ENCODE peak calls at places on chromosomes 11 and 22, in six cellular contexts. I is CD8-positive, alpha-beta memory T cell; P is tibial nerve; K is colonic mucosa; M is HCT116; G is OCI-LY7. T is an unnamed sample. For H3K4me1, the result is how much of the 10 kb centered on the place peaks cover.

GRCh38 chr22:35397095-35397904 is 2.6 kb upstream of the MCM5 start:
- DNase-seq in I (no peak), P (no peak), K (no peak), M (no peak), G (peak), T (no peak)

GRCh38 chr11:72821221-72821919 is 7.2 kb downstream of the ATG16L2 start:
- DNase-seq in I (no peak), P (no peak), K (peak), M (no peak), G (no peak), T (no peak)

GRCh38 chr22:17063372-17064106 is 21.3 kb upstream of the IL17RA start:
- DNase-seq in I (no peak), P (peak), K (no peak), M (no peak), G (no peak), T (no peak)

GRCh38 chr22:27174970-27175369 is 517.6 kb downstream of the MIAT start:
- DNase-seq in I (no peak), P (no peak), K (no peak), M (no peak), G (no peak), T (no peak)

GRCh38 chr22:28500005-28500404 is 179.6 kb downstream of the TTC28 start:
- DNase-seq in I (no peak), P (no peak), K (no peak), M (no peak), G (no peak), T (no peak)

GRCh38 chr11:132028380-132029240 is 658.2 kb downstream of the NTM start:
- DNase-seq in I (no peak), P (no peak), K (peak), M (no peak), G (peak), T (peak)

GRCh38 chr22:27456696-27457503 is 344.7 kb downstream of the MN1 start:
- DNase-seq in I (no peak), P (no peak), K (no peak), M (no peak), G (no peak), T (peak)

GRCh38 chr11:57311109-57311936 is 13.4 kb downstream of the TNKS1BP1 start:
- DNase-seq in I (no peak), P (peak), K (peak), M (peak), G (no peak), T (peak)

GRCh38 chr11:88043149-88043548 is 132.1 kb downstream of the RAB38 start:
- DNase-seq in I (no peak), P (no peak), K (no peak), M (no peak), G (no peak), T (no peak)

GRCh38 chr11:133978816-133979215 is 22.0 kb upstream of the IGSF9B start:
- DNase-seq in I (no peak), P (no peak), K (no peak), M (no peak), G (no peak), T (no peak)

GRCh38 chr11:45280449-45280848 is 5.7 kb downstream of the SYT13 start:
- DNase-seq in I (no peak), P (no peak), K (no peak), M (no peak), G (no peak), T (no peak)

GRCh38 chr11:121134758-121135312 is 33.8 kb downstream of the TECTA start:
- DNase-seq in I (no peak), P (no peak), K (no peak), M (no peak), G (no peak), T (no peak)

GRCh38 chr11:5277807-5278206 is 8.1 kb upstream of the HBE1 start:
- DNase-seq in I (no peak), P (no peak), K (no peak), M (no peak), G (no peak), T (no peak)

GRCh38 chr11:86551286-86551685 is 121.1 kb downstream of the ME3 start:
- DNase-seq in I (no peak), P (peak), K (no peak), M (no peak), G (no peak), T (peak)

GRCh38 chr11:119319702-119320592 is 3.0 kb upstream of the MCAM start:
- DNase-seq in I (no peak), P (no peak), K (no peak), M (no peak), G (no peak), T (no peak)

GRCh38 chr11:10305262-10305963 is 540 bp downstream of the ADM start:
- DNase-seq in I (peak), P (no peak), K (peak), M (no peak), G (no peak), T (no peak)

GRCh38 chr11:114501901-114502300 is 57.8 kb downstream of the NXPE1 start:
- DNase-seq in I (no peak), P (no peak), K (no peak), M (no peak), G (no peak), T (peak)

GRCh38 chr11:114088216-114088615 is 28.7 kb downstream of the ZBTB16 start:
- DNase-seq in I (no peak), P (no peak), K (no peak), M (no peak), G (no peak), T (no peak)

GRCh38 chr11:133078591-133079179 is 453.6 kb downstream of the OPCML start:
- DNase-seq in I (no peak), P (peak), K (no peak), M (no peak), G (peak), T (no peak)

GRCh38 chr22:47123827-47124442 is 361.5 kb downstream of the TBC1D22A start:
- DNase-seq in I (no peak), P (no peak), K (no peak), M (no peak), G (no peak), T (no peak)

GRCh38 chr22:37609240-37610152 is 862 bp downstream of the GGA1 start:
- DNase-seq in I (no peak), P (peak), K (no peak), M (no peak), G (peak), T (no peak)

GRCh38 chr11:10568486-10568941 is at the start of gene LYVE1:
- DNase-seq in I (no peak), P (peak), K (no peak), M (no peak), G (no peak), T (no peak)

GRCh38 chr11:98725471-98725870 is 295.3 kb upstream of the CNTN5 start:
- DNase-seq in I (no peak), P (no peak), K (no peak), M (no peak), G (no peak), T (no peak)

GRCh38 chr22:39255449-39256185 is 10.8 kb upstream of the PDGFB start:
- DNase-seq in I (no peak), P (no peak), K (no peak), M (no peak), G (no peak), T (no peak)

GRCh38 chr11:63534895-63535461 is 1.6 kb upstream of the PLAAT4 start:
- DNase-seq in I (peak), P (no peak), K (no peak), M (no peak), G (no peak), T (no peak)

GRCh38 chr11:92492372-92492771 is 267.8 kb downstream of the FAT3 start:
- DNase-seq in I (no peak), P (no peak), K (no peak), M (no peak), G (no peak), T (no peak)

GRCh38 chr22:17700778-17701177 is 62.2 kb downstream of the BCL2L13 start:
- DNase-seq in I (no peak), P (no peak), K (no peak), M (no peak), G (no peak), T (no peak)

GRCh38 chr11:46611526-46612304 is 5.3 kb downstream of the HARBI1 start:
- DNase-seq in I (no peak), P (no peak), K (no peak), M (no peak), G (no peak), T (no peak)

GRCh38 chr22:17318817-17319216 is 50.4 kb upstream of the CECR2 start:
- DNase-seq in I (no peak), P (no peak), K (no peak), M (no peak), G (no peak), T (no peak)

GRCh38 chr11:128551641-128552335 is 35.6 kb downstream of the ETS1 start:
- DNase-seq in I (no peak), P (no peak), K (no peak), M (no peak), G (peak), T (no peak)

GRCh38 chr11:64206457-64207246 is at the start of gene FERMT3:
- DNase-seq in I (peak), P (peak), K (peak), M (no peak), G (peak), T (no peak)

GRCh38 chr22:35842954-35843353 is 125.3 kb downstream of the APOL5 start:
- DNase-seq in I (no peak), P (no peak), K (peak), M (peak), G (peak), T (peak)

GRCh38 chr11:123384116-123384515 is 46.0 kb upstream of the GRAMD1B start:
- DNase-seq in I (no peak), P (no peak), K (no peak), M (no peak), G (no peak), T (no peak)

GRCh38 chr11:45412033-45412432 is 125.9 kb upstream of the SYT13 start:
- DNase-seq in I (no peak), P (no peak), K (no peak), M (no peak), G (no peak), T (no peak)

GRCh38 chr11:29171350-29171950 is 845.4 kb downstream of the KCNA4 start:
- DNase-seq in I (no peak), P (no peak), K (no peak), M (no peak), G (no peak), T (no peak)

GRCh38 chr22:23383491-23384450 is 196.3 kb downstream of the IGLL1 start:
- DNase-seq in I (no peak), P (no peak), K (no peak), M (no peak), G (no peak), T (no peak)

GRCh38 chr11:79896258-79896657 is 455.4 kb upstream of the TENM4 start:
- DNase-seq in I (no peak), P (no peak), K (no peak), M (no peak), G (no peak), T (no peak)

GRCh38 chr11:128908391-128909246 is 17.5 kb downstream of the KCNJ5 start:
- DNase-seq in I (no peak), P (peak), K (peak), M (peak), G (no peak), T (peak)

DNA sequence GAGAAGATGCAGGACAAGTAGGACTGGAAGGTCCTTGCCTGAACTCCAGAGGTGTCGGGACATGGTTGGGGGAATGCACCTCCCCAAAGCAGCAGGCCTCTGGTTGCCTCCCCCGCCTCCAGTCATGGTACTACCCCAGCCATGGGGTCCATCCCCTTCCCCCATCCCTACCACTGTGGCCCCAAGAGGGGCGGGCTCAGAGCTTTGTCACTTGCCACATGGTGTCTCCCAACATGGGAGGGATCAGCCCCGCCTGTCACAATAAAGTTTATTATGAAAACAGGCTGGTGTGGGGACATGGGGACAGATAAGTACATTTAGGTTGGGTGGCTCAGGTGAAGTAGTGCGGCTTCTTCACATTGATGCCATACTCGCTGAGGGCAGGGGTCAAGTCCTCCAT is 1.4 kb downstream of the TAF10 start:
- DNase-seq in I (no peak), P (no peak), K (peak), M (no peak), G (no peak), T (no peak)
- H3K4me3 ChIP-seq in I (no peak), P (no peak), K (peak), M (peak), G (peak), T (no peak)

GRCh38 chr11:61973603-61974162 is 6.2 kb upstream of the FTH1 start:
- DNase-seq in I (no peak), P (no peak), K (peak), M (no peak), G (no peak), T (peak)
- H3K4me1 ChIP-seq in I (under half), P (half or more), K (under half), M (half or more), G (under half), T (half or more)

GRCh38 chr11:1773131-1773510 is 9.4 kb upstream of the CTSD start:
- DNase-seq in I (peak), P (no peak), K (no peak), M (no peak), G (no peak), T (no peak)

GRCh38 chr11:1771273-1771672 is 7.5 kb upstream of the CTSD start:
- DNase-seq in I (peak), P (no peak), K (no peak), M (no peak), G (no peak), T (no peak)

GRCh38 chr11:1771700-1772099 is 8.0 kb upstream of the CTSD start:
- DNase-seq in I (no peak), P (no peak), K (no peak), M (no peak), G (no peak), T (no peak)

GRCh38 chr11:1773711-1774550 is 10.2 kb upstream of the CTSD start:
- DNase-seq in I (peak), P (no peak), K (no peak), M (no peak), G (no peak), T (no peak)

DNA sequence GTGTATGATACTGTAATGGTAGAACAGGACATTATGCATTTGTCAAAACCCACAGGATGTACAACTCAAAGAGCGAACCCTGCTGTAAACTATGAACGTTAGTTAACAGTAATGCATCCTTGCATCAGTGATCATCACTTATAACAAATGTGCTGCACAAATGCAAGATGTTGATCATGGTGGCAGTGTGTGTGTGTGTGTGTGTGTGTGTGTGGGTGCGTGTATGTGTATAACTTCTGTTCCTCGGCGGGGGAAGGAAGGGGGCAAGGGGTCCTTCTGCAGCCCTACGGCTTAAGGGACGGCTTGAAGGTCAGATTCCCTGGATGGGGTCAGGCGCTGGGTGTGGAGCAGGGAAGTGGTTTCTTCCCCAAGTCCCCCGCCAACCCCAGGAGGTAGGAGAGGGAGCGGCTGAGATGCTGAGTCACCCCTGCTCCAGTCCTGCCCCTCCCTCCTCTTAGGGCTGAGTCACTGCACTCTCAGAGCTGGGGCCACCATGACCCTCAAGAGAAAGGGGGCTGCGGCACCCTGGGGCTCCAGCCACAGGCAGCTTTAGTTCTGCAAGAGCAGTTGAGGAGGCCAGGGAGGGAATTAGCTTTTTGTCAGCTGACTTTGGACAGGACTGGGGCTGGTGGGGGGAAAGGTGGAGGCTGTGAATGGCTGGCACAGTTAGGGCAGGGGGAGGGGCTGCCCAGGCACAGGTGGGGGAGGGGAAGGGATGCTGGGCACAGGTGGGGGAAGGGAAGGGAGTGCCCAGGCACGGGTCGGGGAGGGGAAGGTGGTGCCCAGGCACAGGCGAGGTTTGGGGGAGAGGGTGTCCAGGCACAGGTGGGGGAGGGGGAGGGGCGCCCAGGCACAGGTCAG is 8.8 kb upstream of the CTSD start:
- DNase-seq in I (peak), P (peak), K (peak), M (peak), G (peak), T (peak)
- H3K27ac ChIP-seq in I (no peak), P (no peak), K (no peak), M (peak), G (no peak), T (peak)

GRCh38 chr11:101915811-101916291 is 471 bp downstream of the ANGPTL5 start:
- DNase-seq in I (no peak), P (peak), K (no peak), M (no peak), G (peak), T (peak)
- H3K4me3 ChIP-seq in I (no peak), P (peak), K (peak), M (peak), G (peak), T (peak)

T was measured in SJSA1.